ENCODE peak calls at places on chromosomes 2 and 18, in seven cellular contexts. D, V, Y, O, U, Q and P are unnamed samples.

GRCh38 chr18:79577451-79578395 is 101.9 kb upstream of the CTDP1 start:
- DNase-seq in U (no peak), O (no peak), V (no peak), Y (no peak), Q (peak), D (peak), P (no peak)

GRCh38 chr2:70608373-70608772 is 54.7 kb upstream of the TGFA start:
- DNase-seq in O (no peak), U (no peak), Y (no peak), D (no peak), Q (no peak), V (no peak), P (no peak)

GRCh38 chr2:173079968-173080860 is 4.6 kb downstream of the MAP3K20 start:
- DNase-seq in D (no peak), U (no peak), O (no peak), Q (no peak), V (peak), Y (no peak), P (no peak)

GRCh38 chr2:26934985-26935384 is 35.5 kb upstream of the MAPRE3 start:
- DNase-seq in Y (no peak), D (no peak), V (no peak), Q (no peak), O (no peak), U (no peak), P (no peak)

GRCh38 chr2:229445013-229445412 is 173.9 kb upstream of the PID1 start:
- DNase-seq in U (no peak), V (peak), Q (no peak), Y (no peak), O (no peak), D (peak), P (no peak)

GRCh38 chr2:49770919-49771318 is 616.6 kb upstream of the FSHR start:
- DNase-seq in D (no peak), U (no peak), O (peak), V (no peak), Q (no peak), Y (no peak), P (no peak)

GRCh38 chr18:9287037-9287436 is 47.5 kb upstream of the TWSG1 start:
- DNase-seq in U (no peak), O (no peak), Y (no peak), D (no peak), Q (no peak), V (no peak), P (no peak)

GRCh38 chr2:31414601-31415241 is at the start of gene XDH:
- DNase-seq in Q (no peak), Y (no peak), O (no peak), D (no peak), V (no peak), U (no peak), P (no peak)

GRCh38 chr18:31562726-31563125 is 29.0 kb upstream of the TTR start:
- DNase-seq in Q (no peak), Y (no peak), U (no peak), O (no peak), V (no peak), D (no peak), P (no peak)